ENCODE peak calls at places on chromosomes 7 and 10, in six cellular contexts. J is CD8-positive, alpha-beta T cell; I is astrocyte; F is left ventricle myocardium inferior; X is lower lobe of right lung; P is tibial artery. Y is an unnamed sample.

GRCh38 chr10:47062801-47063200 is 151.6 kb downstream of the PTPN20 start:
- DNase-seq in J (no peak), I (no peak), F (no peak), X (no peak), P (peak; percentile 62), Y (no peak)

GRCh38 chr7:88089484-88090050 is 130.3 kb downstream of the SRI start:
- DNase-seq in J (no peak), I (no peak), F (no peak), X (no peak), P (no peak), Y (no peak)

GRCh38 chr10:22622242-22622806 is 92.1 kb downstream of the PIP4K2A start:
- DNase-seq in J (no peak), I (no peak), F (no peak), X (no peak), P (no peak), Y (no peak)

GRCh38 chr7:158617737-158618128 is 30.1 kb upstream of the PTPRN2 start:
- DNase-seq in J (no peak), I (peak; percentile 81), F (no peak), X (no peak), P (no peak), Y (no peak)

GRCh38 chr7:152674860-152675760 is 831 bp downstream of the XRCC2 start:
- DNase-seq in J (no peak), I (no peak), F (no peak), X (no peak), P (no peak), Y (no peak)

GRCh38 chr10:119494224-119495060 is 48.1 kb downstream of the RGS10 start:
- DNase-seq in J (no peak), I (peak; percentile 18), F (no peak), X (no peak), P (no peak), Y (no peak)

GRCh38 chr10:118951218-118951617 is 78.3 kb upstream of the NANOS1 start:
- DNase-seq in J (no peak), I (no peak), F (no peak), X (no peak), P (no peak), Y (no peak)

GRCh38 chr7:29629507-29629906 is 65.9 kb downstream of the PRR15 start:
- DNase-seq in J (no peak), I (no peak), F (no peak), X (no peak), P (no peak), Y (no peak)

DNA sequence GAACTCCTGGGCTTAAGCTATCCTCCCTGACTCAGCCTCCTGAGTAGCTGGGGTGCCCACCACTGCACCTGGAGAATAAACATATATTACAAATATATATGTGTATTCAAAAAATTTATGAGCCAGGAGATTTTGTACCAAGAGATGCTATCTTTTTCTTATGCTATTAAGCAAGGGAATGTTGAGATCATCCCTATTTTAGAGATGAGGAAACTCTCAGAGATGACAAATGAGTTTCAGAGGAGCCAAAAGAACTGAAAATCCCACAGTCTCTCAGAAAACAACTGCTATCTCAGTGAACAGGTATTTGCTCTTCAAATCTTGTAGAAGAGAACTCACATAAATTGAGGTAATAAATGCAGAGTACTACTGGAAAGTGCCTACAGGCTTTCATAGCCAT is 29.6 kb upstream of the ANAPC16 start:
- DNase-seq in J (no peak), I (peak; percentile 11), F (no peak), X (no peak), P (no peak), Y (no peak)
- H3K27ac ChIP-seq in J (no peak overlapping the region), I (no peak overlapping the region), F (peak overlapping the region; percentile 82), X (peak overlapping the region; percentile 83), P (peak overlapping the region; percentile 53), Y (no peak overlapping the region)

GRCh38 chr7:80775481-80775880 is 137.0 kb downstream of the CD36 start:
- DNase-seq in J (no peak), I (no peak), F (no peak), X (no peak), P (no peak), Y (no peak)

GRCh38 chr7:80772347-80773101 is 134.1 kb downstream of the CD36 start:
- DNase-seq in J (no peak), I (no peak), F (no peak), X (no peak), P (no peak), Y (no peak)

GRCh38 chr7:80773787-80774508 is 135.5 kb downstream of the CD36 start:
- DNase-seq in J (no peak), I (no peak), F (no peak), X (no peak), P (no peak), Y (no peak)

GRCh38 chr7:80775972-80776371 is 137.5 kb downstream of the CD36 start:
- DNase-seq in J (no peak), I (no peak), F (no peak), X (no peak), P (no peak), Y (no peak)

GRCh38 chr7:80774843-80775242 is 136.4 kb downstream of the CD36 start:
- DNase-seq in J (no peak), I (no peak), F (no peak), X (no peak), P (no peak), Y (no peak)
- H3K4me1 ChIP-seq in J (no peaks in the 10 kb centered on the region), I (peaks cover 6% of the 10 kb centered on the region), F (peaks cover 56% of the 10 kb centered on the region), X (peaks cover 7% of the 10 kb centered on the region), P (no peaks in the 10 kb centered on the region), Y (peaks cover 1% of the 10 kb centered on the region)

DNA sequence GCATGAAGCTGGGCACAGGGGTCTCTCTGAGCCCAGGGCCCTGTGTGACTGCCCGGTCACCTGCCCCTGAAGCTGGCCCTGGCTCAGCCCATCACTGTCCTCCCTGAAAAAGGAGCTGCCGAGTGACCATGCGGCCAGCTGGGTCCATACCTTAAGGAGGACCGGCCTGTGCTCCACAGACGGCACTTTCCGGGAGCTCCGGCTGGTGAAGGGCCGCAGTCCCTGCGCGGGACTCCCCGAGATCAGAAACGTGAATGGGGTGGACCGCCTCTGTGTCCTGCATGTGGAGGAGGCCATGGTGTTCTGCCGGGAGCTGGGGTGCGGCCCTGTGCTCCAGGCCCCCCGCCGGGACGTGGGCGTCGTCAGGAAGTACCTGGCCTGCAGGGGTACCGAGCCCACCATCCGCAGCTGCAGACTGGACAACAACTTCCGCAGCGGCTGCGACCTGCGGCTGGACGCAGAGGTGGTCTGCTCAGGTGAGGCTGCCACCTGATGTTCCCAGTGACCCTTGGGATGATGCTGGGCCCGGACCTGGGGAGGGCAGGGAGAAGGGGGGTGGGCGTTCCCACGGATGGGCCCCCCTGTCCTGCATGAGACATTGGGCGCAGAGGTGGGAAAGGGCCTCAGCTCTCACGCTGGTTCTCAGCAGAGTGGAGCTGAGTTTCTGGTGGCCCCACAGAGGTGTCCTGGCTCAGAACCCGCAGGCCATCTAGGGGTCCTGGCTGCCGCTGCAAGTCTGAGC is 3.5 kb downstream of the SCART1 start:
- DNase-seq in J (no peak), I (no peak), F (no peak), X (no peak), P (peak; percentile 46), Y (no peak)
- H3K9me3 ChIP-seq in J (no peaks in the 10 kb centered on the region), I (peaks cover 5% of the 10 kb centered on the region), F (no peaks in the 10 kb centered on the region), X (no peaks in the 10 kb centered on the region), P (no peaks in the 10 kb centered on the region), Y (no peaks in the 10 kb centered on the region)

DNA sequence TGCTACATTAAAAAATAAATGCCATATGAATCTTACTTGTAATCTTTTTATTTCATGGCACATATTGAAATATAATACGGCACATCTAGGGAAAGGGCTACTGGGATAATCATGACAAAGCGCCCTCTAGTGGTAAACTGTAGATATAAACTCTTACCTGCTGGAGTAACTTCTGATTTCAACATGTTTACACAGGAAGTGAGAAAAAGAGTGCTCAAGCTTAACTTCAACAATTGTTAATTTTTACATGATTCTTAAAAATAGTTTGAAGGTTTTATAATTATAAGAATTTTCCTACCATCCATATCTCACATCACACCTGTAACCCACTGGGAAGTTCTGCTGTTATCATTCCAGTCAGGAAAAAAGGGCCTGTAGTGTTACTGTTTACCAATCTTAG is 2.0 kb upstream of the HEPACAM2 start:
- DNase-seq in J (no peak), I (peak; percentile 31), F (no peak), X (no peak), P (no peak), Y (no peak)
- H3K27ac ChIP-seq in J (no peak overlapping the region), I (no peak overlapping the region), F (no peak overlapping the region), X (no peak overlapping the region), P (no peak overlapping the region), Y (no peak overlapping the region)

GRCh38 chr10:128534686-128535085 is 408.5 kb upstream of the MKI67 start:
- DNase-seq in J (no peak), I (no peak), F (no peak), X (no peak), P (no peak), Y (no peak)
- H3K4me1 ChIP-seq in J (no peaks in the 10 kb centered on the region), I (no peaks in the 10 kb centered on the region), F (no peaks in the 10 kb centered on the region), X (no peaks in the 10 kb centered on the region), P (no peaks in the 10 kb centered on the region), Y (no peaks in the 10 kb centered on the region)

GRCh38 chr7:147707926-147708325 is 882.6 kb upstream of the C7orf33 start:
- DNase-seq in J (no peak), I (no peak), F (no peak), X (no peak), P (no peak), Y (no peak)

GRCh38 chr7:147708871-147709270 is 881.7 kb upstream of the C7orf33 start:
- DNase-seq in J (no peak), I (no peak), F (no peak), X (no peak), P (no peak), Y (no peak)

GRCh38 chr7:147711429-147711828 is 879.1 kb upstream of the C7orf33 start:
- DNase-seq in J (no peak), I (no peak), F (no peak), X (no peak), P (no peak), Y (no peak)
- H3K9me3 ChIP-seq in J (no peaks in the 10 kb centered on the region), I (peaks cover 11% of the 10 kb centered on the region), F (peaks cover 28% of the 10 kb centered on the region), X (no peaks in the 10 kb centered on the region), P (no peaks in the 10 kb centered on the region), Y (peaks cover 3% of the 10 kb centered on the region)

Y was measured in right cardiac atrium.